ENCODE peak calls at places on chromosomes 2 and 18, in eight cellular contexts. One of them, this sample, is unnamed.

GRCh38 chr2:147331790-147332419 is 512.9 kb upstream of the ACVR2A start:
- DNase-seq in OCI-LY7: peak; percentile 47
- DNase-seq in fibroblast of mammary gland: peak; percentile 64
- DNase-seq in A549: peak; percentile 11
- DNase-seq in PC-3: peak; percentile 79
- DNase-seq in WERI-Rb-1: peak; percentile 43
- DNase-seq in pancreas: no peak
- DNase-seq in GM12865: peak; percentile 79
- DNase-seq in this sample: no peak

GRCh38 chr2:31134450-31134849 is 3.8 kb downstream of the GALNT14 start:
- DNase-seq in OCI-LY7: no peak
- DNase-seq in fibroblast of mammary gland: no peak
- DNase-seq in A549: no peak
- DNase-seq in PC-3: no peak
- DNase-seq in WERI-Rb-1: no peak
- DNase-seq in pancreas: no peak
- DNase-seq in GM12865: no peak
- DNase-seq in this sample: no peak

GRCh38 chr2:223612501-223612900 is 10.3 kb upstream of the SCG2 start:
- DNase-seq in OCI-LY7: no peak
- DNase-seq in fibroblast of mammary gland: no peak
- DNase-seq in A549: no peak
- DNase-seq in PC-3: no peak
- DNase-seq in WERI-Rb-1: no peak
- DNase-seq in pancreas: no peak
- DNase-seq in GM12865: no peak
- DNase-seq in this sample: no peak

GRCh38 chr2:172088245-172089004 is 3.1 kb downstream of the DLX1 start:
- DNase-seq in OCI-LY7: no peak
- DNase-seq in fibroblast of mammary gland: no peak
- DNase-seq in A549: no peak
- DNase-seq in PC-3: no peak
- DNase-seq in WERI-Rb-1: no peak
- DNase-seq in pancreas: no peak
- DNase-seq in GM12865: no peak
- DNase-seq in this sample: no peak

GRCh38 chr2:119301413-119301812 is 65.2 kb downstream of the C2orf76 start:
- DNase-seq in OCI-LY7: no peak
- DNase-seq in fibroblast of mammary gland: peak; percentile 6
- DNase-seq in A549: no peak
- DNase-seq in PC-3: no peak
- DNase-seq in WERI-Rb-1: no peak
- DNase-seq in pancreas: no peak
- DNase-seq in GM12865: no peak
- DNase-seq in this sample: no peak

GRCh38 chr2:104140361-104140760 is 713.6 kb upstream of the POU3F3 start:
- DNase-seq in OCI-LY7: no peak
- DNase-seq in fibroblast of mammary gland: no peak
- DNase-seq in A549: peak; percentile 21
- DNase-seq in PC-3: peak; percentile 5
- DNase-seq in WERI-Rb-1: no peak
- DNase-seq in pancreas: no peak
- DNase-seq in GM12865: no peak
- DNase-seq in this sample: no peak

GRCh38 chr2:209472871-209473270 is 49.0 kb downstream of the MAP2 start:
- DNase-seq in OCI-LY7: no peak
- DNase-seq in fibroblast of mammary gland: peak; percentile 76
- DNase-seq in A549: peak; percentile 48
- DNase-seq in PC-3: no peak
- DNase-seq in WERI-Rb-1: no peak
- DNase-seq in pancreas: no peak
- DNase-seq in GM12865: no peak
- DNase-seq in this sample: peak; percentile 3

GRCh38 chr2:73984203-73984921 is at the start of gene TET3:
- DNase-seq in OCI-LY7: peak; percentile 79
- DNase-seq in fibroblast of mammary gland: no peak
- DNase-seq in A549: peak; percentile 34
- DNase-seq in PC-3: peak; percentile 37
- DNase-seq in WERI-Rb-1: peak; percentile 74
- DNase-seq in pancreas: peak; percentile 63
- DNase-seq in GM12865: peak; percentile 85
- DNase-seq in this sample: peak; percentile 12

GRCh38 chr18:21896732-21897336 is 156.2 kb downstream of the MIB1 start:
- DNase-seq in OCI-LY7: no peak
- DNase-seq in fibroblast of mammary gland: no peak
- DNase-seq in A549: no peak
- DNase-seq in PC-3: no peak
- DNase-seq in WERI-Rb-1: no peak
- DNase-seq in pancreas: no peak
- DNase-seq in GM12865: no peak
- DNase-seq in this sample: no peak

GRCh38 chr2:71465961-71466300 is 12.6 kb downstream of the DYSF start:
- DNase-seq in OCI-LY7: no peak
- DNase-seq in fibroblast of mammary gland: no peak
- DNase-seq in A549: no peak
- DNase-seq in PC-3: no peak
- DNase-seq in WERI-Rb-1: no peak
- DNase-seq in pancreas: no peak
- DNase-seq in GM12865: no peak
- DNase-seq in this sample: no peak

GRCh38 chr2:129459200-129459876 is 520.1 kb upstream of the RAB6C start:
- DNase-seq in OCI-LY7: no peak
- DNase-seq in fibroblast of mammary gland: no peak
- DNase-seq in A549: no peak
- DNase-seq in PC-3: no peak
- DNase-seq in WERI-Rb-1: no peak
- DNase-seq in pancreas: no peak
- DNase-seq in GM12865: no peak
- DNase-seq in this sample: no peak

GRCh38 chr2:149858916-149859634 is 271.5 kb upstream of the MMADHC start:
- DNase-seq in OCI-LY7: no peak
- DNase-seq in fibroblast of mammary gland: peak; percentile 76
- DNase-seq in A549: peak; percentile 47
- DNase-seq in PC-3: peak; percentile 65
- DNase-seq in WERI-Rb-1: no peak
- DNase-seq in pancreas: no peak
- DNase-seq in GM12865: no peak
- DNase-seq in this sample: peak; percentile 64

DNA sequence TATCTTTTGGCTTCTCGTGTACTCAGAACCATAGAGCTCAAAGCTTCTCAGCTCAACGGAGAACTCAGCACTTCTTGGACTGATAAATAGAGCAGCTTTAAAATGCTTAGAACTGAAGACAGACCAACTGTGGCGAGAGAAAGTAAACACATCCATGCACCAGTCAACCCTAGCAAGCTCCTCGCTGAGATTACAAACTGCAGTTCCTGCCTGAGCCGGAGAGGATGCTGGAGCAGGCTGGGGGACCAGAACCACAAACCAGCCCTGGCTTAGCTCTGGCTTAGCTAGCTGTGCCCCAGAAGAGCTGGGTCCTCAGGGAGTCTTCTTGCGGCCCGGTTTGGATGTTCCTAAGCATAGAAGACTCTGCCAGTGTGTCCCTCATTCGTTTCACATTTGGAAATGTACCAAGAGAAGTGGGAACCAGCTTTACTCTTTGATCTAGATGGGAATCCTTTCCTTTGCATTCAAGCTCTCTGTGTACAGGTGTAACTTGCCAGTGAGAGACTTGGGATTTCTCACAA is 5.6 kb downstream of the PAX8 start:
- DNase-seq in OCI-LY7: peak; percentile 35
- DNase-seq in fibroblast of mammary gland: peak; percentile 23
- DNase-seq in A549: peak; percentile 53
- DNase-seq in PC-3: no peak
- DNase-seq in WERI-Rb-1: peak; percentile 44
- DNase-seq in pancreas: no peak
- DNase-seq in GM12865: peak; percentile 26
- DNase-seq in this sample: peak; percentile 42
- H3K4me3 ChIP-seq in OCI-LY7: no peak overlapping the region
- H3K4me3 ChIP-seq in fibroblast of mammary gland: no peak overlapping the region
- H3K4me3 ChIP-seq in A549: no peak overlapping the region
- H3K4me3 ChIP-seq in PC-3: no peak overlapping the region
- H3K4me3 ChIP-seq in WERI-Rb-1: no peak overlapping the region
- H3K4me3 ChIP-seq in pancreas: no peak overlapping the region
- H3K4me3 ChIP-seq in GM12865: no peak overlapping the region
- H3K4me3 ChIP-seq in this sample: no peak overlapping the region

GRCh38 chr2:54866868-54867267 is 143.4 kb downstream of the EML6 start:
- DNase-seq in OCI-LY7: peak; percentile 48
- DNase-seq in fibroblast of mammary gland: no peak
- DNase-seq in A549: no peak
- DNase-seq in PC-3: no peak
- DNase-seq in WERI-Rb-1: no peak
- DNase-seq in pancreas: no peak
- DNase-seq in GM12865: peak; percentile 56
- DNase-seq in this sample: no peak
- H3K4me3 ChIP-seq in OCI-LY7: no peak overlapping the region
- H3K4me3 ChIP-seq in fibroblast of mammary gland: no peak overlapping the region
- H3K4me3 ChIP-seq in A549: no peak overlapping the region
- H3K4me3 ChIP-seq in PC-3: no peak overlapping the region
- H3K4me3 ChIP-seq in WERI-Rb-1: no peak overlapping the region
- H3K4me3 ChIP-seq in pancreas: no peak overlapping the region
- H3K4me3 ChIP-seq in GM12865: no peak overlapping the region
- H3K4me3 ChIP-seq in this sample: no peak overlapping the region

GRCh38 chr2:85996591-85996990 is 107.8 kb upstream of the ST3GAL5 start:
- DNase-seq in OCI-LY7: no peak
- DNase-seq in fibroblast of mammary gland: no peak
- DNase-seq in A549: no peak
- DNase-seq in PC-3: no peak
- DNase-seq in WERI-Rb-1: no peak
- DNase-seq in pancreas: no peak
- DNase-seq in GM12865: no peak
- DNase-seq in this sample: no peak
- H3K4me3 ChIP-seq in OCI-LY7: no peak overlapping the region
- H3K4me3 ChIP-seq in fibroblast of mammary gland: no peak overlapping the region
- H3K4me3 ChIP-seq in A549: no peak overlapping the region
- H3K4me3 ChIP-seq in PC-3: no peak overlapping the region
- H3K4me3 ChIP-seq in WERI-Rb-1: no peak overlapping the region
- H3K4me3 ChIP-seq in pancreas: no peak overlapping the region
- H3K4me3 ChIP-seq in GM12865: no peak overlapping the region
- H3K4me3 ChIP-seq in this sample: no peak overlapping the region

GRCh38 chr18:8719192-8719591 is 13.8 kb downstream of the MTCL1 start:
- DNase-seq in OCI-LY7: no peak
- DNase-seq in fibroblast of mammary gland: no peak
- DNase-seq in A549: no peak
- DNase-seq in PC-3: no peak
- DNase-seq in WERI-Rb-1: no peak
- DNase-seq in pancreas: no peak
- DNase-seq in GM12865: no peak
- DNase-seq in this sample: no peak
- H3K4me3 ChIP-seq in OCI-LY7: no peak overlapping the region
- H3K4me3 ChIP-seq in fibroblast of mammary gland: no peak overlapping the region
- H3K4me3 ChIP-seq in A549: no peak overlapping the region
- H3K4me3 ChIP-seq in PC-3: no peak overlapping the region
- H3K4me3 ChIP-seq in WERI-Rb-1: no peak overlapping the region
- H3K4me3 ChIP-seq in pancreas: no peak overlapping the region
- H3K4me3 ChIP-seq in GM12865: no peak overlapping the region
- H3K4me3 ChIP-seq in this sample: no peak overlapping the region

DNA sequence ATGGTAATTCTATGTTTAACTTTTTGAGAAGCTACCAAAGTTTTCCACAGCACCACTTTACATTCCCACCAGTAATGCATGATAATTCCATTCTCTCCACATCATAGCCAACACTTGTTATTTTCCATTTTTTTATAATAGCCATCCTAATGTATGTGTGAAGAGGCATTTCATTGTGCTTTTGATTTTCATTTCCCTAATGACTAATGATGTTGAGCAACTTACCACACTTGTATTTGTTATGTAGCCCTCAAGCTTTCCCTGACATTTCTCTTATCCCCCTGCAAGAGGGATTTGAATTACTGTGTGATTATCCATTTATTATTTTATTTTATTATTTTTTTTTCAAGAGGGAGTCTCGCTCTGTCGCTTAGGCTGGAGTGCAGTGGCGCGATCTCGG is 23.6 kb upstream of the SOS1 start:
- DNase-seq in OCI-LY7: no peak
- DNase-seq in fibroblast of mammary gland: no peak
- DNase-seq in A549: no peak
- DNase-seq in PC-3: no peak
- DNase-seq in WERI-Rb-1: no peak
- DNase-seq in pancreas: no peak
- DNase-seq in GM12865: no peak
- DNase-seq in this sample: no peak
- H3K4me3 ChIP-seq in OCI-LY7: no peak overlapping the region
- H3K4me3 ChIP-seq in fibroblast of mammary gland: no peak overlapping the region
- H3K4me3 ChIP-seq in A549: no peak overlapping the region
- H3K4me3 ChIP-seq in PC-3: no peak overlapping the region
- H3K4me3 ChIP-seq in WERI-Rb-1: no peak overlapping the region
- H3K4me3 ChIP-seq in pancreas: no peak overlapping the region
- H3K4me3 ChIP-seq in GM12865: no peak overlapping the region
- H3K4me3 ChIP-seq in this sample: no peak overlapping the region

GRCh38 chr2:66447676-66448075 is 12.8 kb downstream of the MEIS1 start:
- DNase-seq in OCI-LY7: no peak
- DNase-seq in fibroblast of mammary gland: no peak
- DNase-seq in A549: no peak
- DNase-seq in PC-3: no peak
- DNase-seq in WERI-Rb-1: no peak
- DNase-seq in pancreas: no peak
- DNase-seq in GM12865: no peak
- DNase-seq in this sample: no peak

GRCh38 chr2:66445076-66445724 is 10.3 kb downstream of the MEIS1 start:
- DNase-seq in OCI-LY7: no peak
- DNase-seq in fibroblast of mammary gland: peak; percentile 64
- DNase-seq in A549: no peak
- DNase-seq in PC-3: no peak
- DNase-seq in WERI-Rb-1: no peak
- DNase-seq in pancreas: peak; percentile 39
- DNase-seq in GM12865: no peak
- DNase-seq in this sample: no peak

GRCh38 chr2:66445781-66446177 is 10.9 kb downstream of the MEIS1 start:
- DNase-seq in OCI-LY7: no peak
- DNase-seq in fibroblast of mammary gland: peak; percentile 43
- DNase-seq in A549: no peak
- DNase-seq in PC-3: no peak
- DNase-seq in WERI-Rb-1: no peak
- DNase-seq in pancreas: peak; percentile 28
- DNase-seq in GM12865: no peak
- DNase-seq in this sample: no peak

GRCh38 chr2:66446924-66447323 is 12.0 kb downstream of the MEIS1 start:
- DNase-seq in OCI-LY7: no peak
- DNase-seq in fibroblast of mammary gland: peak; percentile 43
- DNase-seq in A549: no peak
- DNase-seq in PC-3: no peak
- DNase-seq in WERI-Rb-1: no peak
- DNase-seq in pancreas: no peak
- DNase-seq in GM12865: no peak
- DNase-seq in this sample: no peak

DNA sequence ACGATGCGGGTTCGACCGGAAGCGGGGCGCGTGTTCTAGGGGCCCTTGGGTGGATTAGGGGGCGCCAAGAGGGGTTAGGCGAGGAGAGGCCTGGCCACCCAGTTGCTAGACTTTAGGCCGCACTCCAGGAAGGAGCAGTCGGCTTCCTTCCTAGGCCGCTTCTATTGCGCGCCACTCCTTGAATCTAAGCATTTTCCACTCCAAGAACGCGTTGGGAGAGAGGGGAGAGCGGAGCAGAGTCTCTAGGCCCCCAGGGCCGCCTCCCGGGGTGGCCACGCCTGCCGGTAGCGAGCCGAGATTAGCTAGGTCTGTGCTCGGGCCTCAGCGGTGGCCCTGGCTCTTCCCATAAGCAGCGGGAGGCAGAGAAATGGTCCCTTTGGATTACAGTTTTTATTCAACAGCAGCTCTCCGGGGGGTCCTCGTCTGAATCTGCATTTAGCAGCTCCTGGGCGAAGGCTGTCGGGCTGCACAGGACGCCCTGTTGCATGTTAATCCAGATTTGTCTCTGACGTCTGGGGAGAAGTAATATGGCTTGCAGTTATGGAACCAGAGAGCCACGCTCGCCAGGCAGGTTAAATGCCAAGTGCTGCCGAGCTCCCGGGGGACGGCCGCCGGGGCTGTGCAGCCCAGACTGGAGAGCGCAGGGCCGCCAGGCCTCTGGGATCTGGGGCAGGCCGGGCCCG is 11.4 kb downstream of the MEIS1 start:
- DNase-seq in OCI-LY7: no peak
- DNase-seq in fibroblast of mammary gland: peak; percentile 76
- DNase-seq in A549: no peak
- DNase-seq in PC-3: no peak
- DNase-seq in WERI-Rb-1: no peak
- DNase-seq in pancreas: peak; percentile 62
- DNase-seq in GM12865: no peak
- DNase-seq in this sample: no peak
- H3K4me3 ChIP-seq in OCI-LY7: no peak overlapping the region
- H3K4me3 ChIP-seq in fibroblast of mammary gland: peak overlapping the region; percentile 33
- H3K4me3 ChIP-seq in A549: no peak overlapping the region
- H3K4me3 ChIP-seq in PC-3: no peak overlapping the region
- H3K4me3 ChIP-seq in WERI-Rb-1: no peak overlapping the region
- H3K4me3 ChIP-seq in pancreas: peak overlapping the region; percentile 36
- H3K4me3 ChIP-seq in GM12865: no peak overlapping the region
- H3K4me3 ChIP-seq in this sample: no peak overlapping the region